ENCODE peak calls at places on chromosomes 11 and 22, in six cellular contexts. G is cardiac fibroblast, Z is fibroblast of lung, N is coronary artery, Y is OCI-LY7, W is foreskin fibroblast. T is an unnamed sample.

GRCh38 chr11:30481385-30481784 is 104.8 kb downstream of the MPPED2 start:
- DNase-seq in N (no peak), W (no peak), Y (no peak), Z (no peak), G (no peak), T (no peak)

GRCh38 chr11:100923555-100923954 is 206.1 kb downstream of the PGR start:
- DNase-seq in Z (peak), Y (no peak), W (peak), G (peak), N (no peak), T (peak)

GRCh38 chr11:18347471-18348125 is 25.2 kb downstream of the GTF2H1 start:
- DNase-seq in N (no peak), W (peak), Z (peak), G (peak), Y (no peak), T (peak)

GRCh38 chr22:49345896-49346295 is 481.8 kb downstream of the BRD1 start:
- DNase-seq in Y (no peak), N (no peak), G (no peak), W (no peak), Z (no peak), T (no peak)

GRCh38 chr22:45540122-45540521 is 37.4 kb downstream of the FBLN1 start:
- DNase-seq in Z (no peak), W (no peak), Y (no peak), N (no peak), G (no peak), T (no peak)

GRCh38 chr11:27242591-27242990 is 120.4 kb downstream of the CCDC34 start:
- DNase-seq in Z (peak), Y (no peak), W (no peak), G (no peak), N (no peak), T (peak)

GRCh38 chr11:12900496-12900895 is 108.6 kb upstream of the RASSF10 start:
- DNase-seq in Y (no peak), N (no peak), Z (peak), W (peak), G (peak), T (peak)

GRCh38 chr11:118612378-118612777 is 5.0 kb downstream of the PHLDB1 start:
- DNase-seq in Z (peak), Y (no peak), N (no peak), G (peak), W (no peak), T (no peak)

GRCh38 chr11:116873391-116873790 is 36.0 kb upstream of the APOA1 start:
- DNase-seq in Z (no peak), Y (no peak), W (no peak), G (no peak), N (no peak), T (no peak)

GRCh38 chr11:31910950-31911576 is 99.9 kb upstream of the PAX6 start:
- DNase-seq in W (no peak), Z (no peak), G (no peak), Y (no peak), N (no peak), T (no peak)

GRCh38 chr22:39296981-39297489 is 22.4 kb downstream of the RPL3 start:
- DNase-seq in Z (no peak), G (no peak), Y (no peak), N (no peak), W (no peak), T (no peak)

GRCh38 chr11:7512525-7513209 is 1.1 kb upstream of the PPFIBP2 start:
- DNase-seq in W (no peak), G (peak), N (peak), Z (no peak), Y (peak), T (no peak)

GRCh38 chr11:117498791-117499190 is 171.1 kb downstream of the CEP164 start:
- DNase-seq in W (no peak), Y (no peak), N (no peak), Z (no peak), G (no peak), T (no peak)

GRCh38 chr22:38355275-38355674 is 38.0 kb upstream of the CSNK1E start:
- DNase-seq in N (no peak), W (no peak), Y (no peak), Z (no peak), G (no peak), T (no peak)

GRCh38 chr22:36613958-36614357 is 85.0 kb upstream of the EIF3D start:
- DNase-seq in G (no peak), Z (peak), N (no peak), W (no peak), Y (no peak), T (no peak)

GRCh38 chr22:24482998-24483397 is 12.1 kb upstream of the UPB1 start:
- DNase-seq in N (no peak), Y (no peak), G (no peak), Z (no peak), W (no peak), T (no peak)

GRCh38 chr11:118171274-118172062 is 5.0 kb downstream of the SCN2B start:
- DNase-seq in G (peak), Y (peak), W (peak), Z (peak), N (no peak), T (no peak)

GRCh38 chr11:2250041-2250440 is 20.3 kb downstream of the ASCL2 start:
- DNase-seq in Y (no peak), N (no peak), Z (no peak), G (no peak), W (no peak), T (no peak)

GRCh38 chr11:44030276-44030932 is 17.4 kb upstream of the ACCSL start:
- DNase-seq in N (peak), W (no peak), G (peak), Z (peak), Y (no peak), T (no peak)

GRCh38 chr11:69140635-69141034 is 15.1 kb upstream of the SMIM38 start:
- DNase-seq in W (no peak), Y (no peak), N (no peak), Z (no peak), G (no peak), T (no peak)

GRCh38 chr11:132312616-132313210 is 942.3 kb downstream of the NTM start:
- DNase-seq in Y (peak), G (peak), N (no peak), W (no peak), Z (peak), T (no peak)
- TF ChIP-seq CTCF in Y (peak), G (peak), N (no peak), W (peak), Z (peak), T (peak)

GRCh38 chr22:17369553-17370035 is 334 bp downstream of the CECR2 start:
- DNase-seq in Z (no peak), N (no peak), Y (peak), W (no peak), G (peak), T (no peak)
- H3K4me3 ChIP-seq in Z (no peak), N (peak), Y (peak), W (no peak), G (peak), T (no peak)

DNA sequence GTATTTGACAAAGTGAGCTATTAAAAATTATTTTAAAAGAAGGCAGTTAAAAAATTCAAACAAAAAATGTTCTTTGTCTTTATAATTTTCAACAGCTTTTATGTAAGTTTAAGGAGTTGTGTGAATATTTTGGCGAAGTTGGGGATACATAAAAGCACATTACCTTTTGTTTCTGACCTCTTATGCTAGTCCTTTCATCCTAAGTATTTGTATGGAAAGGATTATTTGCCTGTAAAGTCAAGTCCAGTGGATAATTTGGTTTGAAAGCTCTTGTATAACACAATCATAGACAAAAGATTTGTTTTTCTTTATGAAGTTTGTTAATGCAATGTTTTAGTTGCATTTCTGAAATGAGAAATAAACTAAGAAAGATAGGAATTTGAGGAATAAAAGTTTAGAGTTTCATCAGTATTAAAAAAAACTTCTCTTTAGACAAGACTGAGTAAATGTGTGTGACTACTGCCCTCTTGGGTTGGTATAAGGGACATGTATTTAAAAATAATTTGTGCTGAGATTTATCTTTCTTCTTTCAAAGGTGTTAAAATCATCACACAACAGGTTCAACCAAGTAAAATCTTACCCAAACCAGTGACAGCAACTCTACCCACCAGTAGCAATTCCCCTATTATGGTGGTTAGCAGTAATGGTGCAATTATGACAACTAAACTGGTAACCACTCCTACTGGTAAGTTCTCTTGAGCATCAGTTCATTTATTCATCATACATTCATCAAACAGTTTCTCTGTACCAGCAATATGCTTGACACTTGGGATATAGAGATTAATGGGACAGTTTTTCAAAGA is 68.2 kb downstream of the EMSY start:
- DNase-seq in Y (peak), W (no peak), G (peak), Z (peak), N (no peak), T (no peak)
- TF ChIP-seq CTCF in Y (peak), W (peak), G (peak), Z (peak), N (peak), T (peak)

GRCh38 chr11:70669281-70669680 is 271.0 kb downstream of the CTTN start:
- DNase-seq in Y (no peak), W (no peak), N (no peak), Z (no peak), G (no peak), T (no peak)

GRCh38 chr11:70669871-70670683 is 271.7 kb downstream of the CTTN start:
- DNase-seq in G (no peak), N (no peak), Y (no peak), Z (no peak), W (no peak), T (no peak)

GRCh38 chr11:70670684-70671034 is 272.3 kb downstream of the CTTN start:
- DNase-seq in W (no peak), Y (no peak), N (no peak), G (no peak), Z (no peak), T (no peak)

GRCh38 chr11:70667767-70668166 is 269.4 kb downstream of the CTTN start:
- DNase-seq in W (no peak), Y (no peak), N (no peak), G (no peak), Z (no peak), T (no peak)

DNA sequence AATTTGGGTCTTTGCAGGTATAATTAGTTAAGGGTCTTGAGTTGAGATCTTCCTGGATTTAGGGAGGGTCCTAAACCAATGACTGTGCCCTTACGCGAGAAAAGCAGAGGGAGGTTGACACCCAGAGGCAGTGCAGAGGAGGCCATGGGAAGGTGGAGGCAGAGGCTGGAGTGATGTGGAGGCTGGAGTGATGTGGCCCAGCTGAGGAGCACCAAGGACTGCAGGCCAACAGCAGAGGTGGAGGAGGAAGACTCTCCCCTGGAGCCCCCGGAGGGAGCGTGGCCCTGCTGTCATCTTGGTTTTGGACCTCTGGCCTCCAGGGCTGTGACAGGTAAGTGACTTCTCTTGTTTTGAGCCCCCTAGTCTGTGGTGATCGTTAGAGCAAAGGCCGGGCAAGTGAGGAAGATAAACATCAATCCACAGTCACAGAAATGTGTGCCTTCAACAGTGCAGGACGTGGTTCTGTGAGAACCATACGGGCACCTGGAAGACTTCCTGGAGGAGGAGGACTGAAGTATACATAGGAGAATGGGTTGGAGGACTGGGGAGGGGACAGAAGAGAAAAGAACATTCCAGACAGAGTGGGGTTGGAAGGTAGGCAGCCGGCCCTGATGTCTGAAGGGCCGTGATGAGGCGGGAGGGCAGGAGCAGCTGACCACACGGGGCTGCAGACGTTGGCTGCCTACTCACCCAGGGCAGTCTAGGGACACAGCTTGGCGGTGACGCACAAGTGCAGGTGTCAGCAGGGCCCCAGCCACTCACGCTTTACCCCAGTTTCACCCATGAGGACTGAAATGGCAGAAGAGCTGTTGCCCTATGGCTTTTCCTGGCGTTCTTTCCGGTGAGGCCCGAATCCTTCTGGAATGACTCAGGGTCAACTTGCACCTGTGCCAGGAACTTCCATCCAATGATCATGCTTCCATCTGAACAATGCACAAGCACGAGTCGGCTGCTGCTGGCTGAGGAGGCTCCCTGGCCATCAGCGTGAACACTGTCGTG is 270.2 kb downstream of the CTTN start:
- DNase-seq in N (no peak), Z (peak), G (no peak), Y (no peak), W (no peak), T (no peak)
- H3K4me3 ChIP-seq in N (no peak), Z (no peak), G (no peak), Y (no peak), W (no peak), T (no peak)

GRCh38 chr11:11075515-11076171 is 217.8 kb upstream of the ZBED5 start:
- DNase-seq in N (no peak), W (no peak), G (no peak), Y (no peak), Z (no peak), T (no peak)

GRCh38 chr11:11077898-11078297 is 220.0 kb upstream of the ZBED5 start:
- DNase-seq in Y (no peak), Z (no peak), G (no peak), N (no peak), W (no peak), T (no peak)

GRCh38 chr11:11076276-11076675 is 218.4 kb upstream of the ZBED5 start:
- DNase-seq in Y (no peak), Z (no peak), W (no peak), G (no peak), N (no peak), T (no peak)

GRCh38 chr11:11076879-11077278 is 219.0 kb upstream of the ZBED5 start:
- DNase-seq in G (no peak), Z (no peak), W (no peak), Y (no peak), N (no peak), T (no peak)

DNA sequence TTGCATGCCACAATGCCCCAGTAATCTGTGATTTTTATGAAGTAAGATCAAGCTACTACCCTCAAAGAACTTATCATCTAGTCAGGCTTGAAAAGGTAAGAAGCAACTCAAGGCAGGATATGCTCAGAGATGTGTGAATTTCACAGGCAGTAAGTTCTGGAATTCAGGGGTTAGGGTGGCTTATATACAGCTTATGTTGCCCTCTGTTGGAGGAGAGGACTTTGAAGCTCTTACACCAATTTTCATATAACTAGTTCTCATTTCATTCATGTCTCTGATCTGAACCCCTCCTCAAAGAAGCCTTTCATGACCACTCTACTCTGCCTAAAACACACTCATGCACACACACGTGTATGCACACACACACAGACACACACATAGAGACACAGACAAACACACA is 220.5 kb upstream of the ZBED5 start:
- DNase-seq in Y (no peak), W (peak), N (no peak), Z (no peak), G (peak), T (no peak)
- TF ChIP-seq CTCF in Y (peak), W (no peak), N (no peak), Z (peak), G (no peak), T (no peak)

DNA sequence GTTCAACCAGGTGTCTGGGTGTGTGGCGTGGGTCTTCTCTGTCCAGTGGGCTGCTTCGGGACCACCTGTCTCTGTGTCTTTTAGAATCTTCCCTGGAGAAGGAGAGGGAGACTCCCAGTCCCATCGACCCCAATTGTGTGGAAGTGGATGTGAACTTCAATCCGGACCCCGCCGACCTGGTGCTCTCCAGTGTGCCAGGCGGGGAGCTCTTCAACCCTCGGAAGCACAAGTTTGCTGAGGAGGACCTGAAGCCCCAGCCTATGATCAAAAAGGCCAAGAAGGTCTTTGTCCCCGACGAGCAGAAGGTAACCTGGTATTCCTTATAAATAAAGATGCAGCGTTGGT is 12.2 kb downstream of the TEF start:
- DNase-seq in G (no peak), N (no peak), Z (no peak), W (no peak), Y (no peak), T (no peak)
- H3K4me3 ChIP-seq in G (no peak), N (no peak), Z (no peak), W (no peak), Y (no peak), T (no peak)

GRCh38 chr11:77471520-77472234 is 2.2 kb downstream of the PAK1 start:
- DNase-seq in W (no peak), Z (no peak), Y (peak), G (no peak), N (no peak), T (no peak)
- TF ChIP-seq CTCF in W (no peak), Z (peak), Y (peak), G (no peak), N (no peak), T (no peak)

T was measured in AG04449.